ENCODE peak calls at places on chromosomes 13 and 19, in five cellular contexts. N, I, H, X and P are unnamed samples.

GRCh38 chr13:49859568-49859967 is 67.1 kb upstream of the KPNA3 start:
- DNase-seq in I (peak; percentile 78), H (no peak), X (no peak), N (no peak), P (no peak)

GRCh38 chr13:96297360-96297759 is 207.5 kb downstream of the HS6ST3 start:
- DNase-seq in H (no peak), X (no peak), I (no peak), N (no peak), P (no peak)

GRCh38 chr19:44800461-44800860 is 8.4 kb upstream of the BCAM start:
- DNase-seq in H (peak; percentile 85), X (peak; percentile 92), N (peak; percentile 87), I (peak; percentile 79), P (peak; percentile 98)

GRCh38 chr13:111114362-111115050 is 604 bp upstream of the ARHGEF7 start:
- DNase-seq in X (peak; percentile 52), H (peak; percentile 52), I (peak; percentile 24), N (no peak), P (peak; percentile 81)

GRCh38 chr13:78689011-78689410 is 30.1 kb upstream of the OBI1 start:
- DNase-seq in X (peak; percentile 31), H (no peak), I (peak; percentile 10), N (no peak), P (no peak)

GRCh38 chr13:22871248-22871647 is 309.5 kb upstream of the SGCG start:
- DNase-seq in N (no peak), H (no peak), I (no peak), X (no peak), P (no peak)

GRCh38 chr13:113552786-113553540 is 31.6 kb upstream of the TFDP1 start:
- DNase-seq in N (no peak), X (no peak), I (no peak), H (no peak), P (peak; percentile 44)

GRCh38 chr19:5090780-5091575 is 122.1 kb downstream of the KDM4B start:
- DNase-seq in H (peak; percentile 56), X (no peak), I (peak; percentile 44), N (no peak), P (no peak)

GRCh38 chr13:21203132-21203531 is 26.7 kb downstream of the MRPL57 start:
- DNase-seq in I (peak; percentile 14), H (no peak), X (no peak), N (no peak), P (no peak)

GRCh38 chr19:58543826-58544590 is at the start of gene TRIM28:
- DNase-seq in I (peak; percentile 99), N (peak; percentile 89), X (peak; percentile 99), H (peak; percentile 98), P (peak; percentile 99)

GRCh38 chr13:77330009-77330471 is 3.1 kb upstream of the MYCBP2 start:
- DNase-seq in N (no peak), I (peak; percentile 42), X (no peak), H (no peak), P (no peak)